ENCODE peak calls at places on chromosomes 11 and 22, in seven cellular contexts. G is astrocyte of the cerebellum; S is PC-3; Z is prostate gland; L is CD4-positive, alpha-beta T cell; T is H9; B is body of pancreas. H is an unnamed sample.

GRCh38 chr22:24002849-24003248 is 2.4 kb downstream of the GSTT4 start:
- DNase-seq in G (no peak), S (no peak), Z (no peak), L (no peak), T (no peak), B (no peak), H (no peak)

GRCh38 chr11:88709567-88709966 is 356.2 kb downstream of the GRM5 start:
- DNase-seq in G (no peak), S (peak; percentile 87), Z (no peak), L (no peak), T (no peak), B (no peak), H (no peak)

GRCh38 chr11:55106391-55106790 is 155.6 kb upstream of the TRIM48 start:
- DNase-seq in G (no peak), S (no peak), Z (no peak), L (no peak), T (no peak), B (no peak), H (no peak)

GRCh38 chr22:25754527-25755202 is 12.7 kb downstream of the MYO18B start:
- DNase-seq in G (peak; percentile 48), S (no peak), Z (no peak), L (no peak), T (no peak), B (no peak), H (no peak)

GRCh38 chr11:6351782-6352181 is 31.5 kb upstream of the CAVIN3 start:
- DNase-seq in G (no peak), S (no peak), Z (no peak), L (no peak), T (no peak), B (no peak), H (no peak)

GRCh38 chr11:134670247-134670646 is 258.2 kb upstream of the B3GAT1 start:
- DNase-seq in G (no peak), S (no peak), Z (no peak), L (no peak), T (no peak), B (no peak), H (no peak)

GRCh38 chr11:92793189-92793588 is 176.3 kb upstream of the MTNR1B start:
- DNase-seq in G (no peak), S (no peak), Z (no peak), L (no peak), T (peak; percentile 53), B (no peak), H (no peak)

GRCh38 chr11:15185021-15185420 is 70.3 kb downstream of the INSC start:
- DNase-seq in G (no peak), S (no peak), Z (no peak), L (no peak), T (no peak), B (no peak), H (no peak)

GRCh38 chr11:78801161-78801884 is 226.7 kb upstream of the NARS2 start:
- DNase-seq in G (peak; percentile 91), S (peak; percentile 99), Z (peak; percentile 87), L (no peak), T (no peak), B (peak; percentile 72), H (no peak)

GRCh38 chr22:23386822-23387580 is 193.1 kb downstream of the IGLL1 start:
- DNase-seq in G (no peak), S (no peak), Z (no peak), L (no peak), T (no peak), B (no peak), H (no peak)

GRCh38 chr11:64342869-64343739 is 3.1 kb downstream of the CCDC88B start:
- DNase-seq in G (no peak), S (no peak), Z (no peak), L (no peak), T (peak; percentile 64), B (no peak), H (no peak)

GRCh38 chr11:44475114-44475686 is 90.3 kb upstream of the CD82 start:
- DNase-seq in G (no peak), S (no peak), Z (no peak), L (no peak), T (no peak), B (no peak), H (no peak)

GRCh38 chr11:2693271-2693833 is 6.4 kb downstream of the KCNQ1OT1 start:
- DNase-seq in G (no peak), S (no peak), Z (no peak), L (no peak), T (peak; percentile 96), B (peak; percentile 8), H (no peak)

GRCh38 chr11:67355794-67356550 is 2.6 kb upstream of the POLD4 start:
- DNase-seq in G (no peak), S (no peak), Z (no peak), L (no peak), T (no peak), B (no peak), H (no peak)

GRCh38 chr11:115078461-115079438 is 400.4 kb downstream of the NXPE2 start:
- DNase-seq in G (no peak), S (no peak), Z (no peak), L (no peak), T (no peak), B (no peak), H (no peak)

GRCh38 chr22:36213596-36213995 is 12.0 kb upstream of the APOL4 start:
- DNase-seq in G (no peak), S (no peak), Z (no peak), L (no peak), T (no peak), B (no peak), H (no peak)

GRCh38 chr11:33195391-33196190 is 34.3 kb upstream of the CSTF3 start:
- DNase-seq in G (no peak), S (no peak), Z (no peak), L (no peak), T (no peak), B (no peak), H (no peak)

GRCh38 chr11:112520293-112520692 is 259.6 kb upstream of the PLET1 start:
- DNase-seq in G (no peak), S (no peak), Z (no peak), L (no peak), T (no peak), B (no peak), H (no peak)

GRCh38 chr11:121890377-121890776 is 225.6 kb downstream of the BLID start:
- DNase-seq in G (peak; percentile 98), S (peak; percentile 88), Z (no peak), L (no peak), T (no peak), B (no peak), H (no peak)

GRCh38 chr22:17562906-17563870 is at the start of gene SLC25A18:
- DNase-seq in G (no peak), S (no peak), Z (no peak), L (no peak), T (peak; percentile 61), B (peak; percentile 46), H (no peak)

GRCh38 chr11:132278801-132279574 is 908.6 kb downstream of the NTM start:
- DNase-seq in G (peak; percentile 6), S (peak; percentile 10), Z (no peak), L (no peak), T (no peak), B (no peak), H (peak; percentile 12)

GRCh38 chr11:62999649-63000048 is 14.9 kb upstream of the SLC22A6 start:
- DNase-seq in G (no peak), S (peak; percentile 24), Z (peak; percentile 32), L (no peak), T (no peak), B (peak; percentile 81), H (no peak)

GRCh38 chr22:46934172-46934745 is 171.8 kb downstream of the TBC1D22A start:
- DNase-seq in G (no peak), S (no peak), Z (no peak), L (no peak), T (no peak), B (no peak), H (no peak)

GRCh38 chr22:46933526-46933925 is 171.1 kb downstream of the TBC1D22A start:
- DNase-seq in G (no peak), S (no peak), Z (no peak), L (no peak), T (no peak), B (no peak), H (no peak)

GRCh38 chr22:46936378-46936916 is 174.0 kb downstream of the TBC1D22A start:
- DNase-seq in G (peak; percentile 36), S (no peak), Z (no peak), L (no peak), T (no peak), B (no peak), H (no peak)

GRCh38 chr22:46935506-46936377 is 173.3 kb downstream of the TBC1D22A start:
- DNase-seq in G (no peak), S (peak; percentile 2), Z (peak; percentile 19), L (no peak), T (no peak), B (no peak), H (peak; percentile 26)

GRCh38 chr22:46934746-46935491 is 172.5 kb downstream of the TBC1D22A start:
- DNase-seq in G (peak; percentile 78), S (peak; percentile 85), Z (no peak), L (no peak), T (no peak), B (peak; percentile 73), H (no peak)
- TF ChIP-seq CTCF in G (no peak), S (no peak), Z (no peak), L (no peak), T (no peak), B (no peak), H (no peak)

DNA sequence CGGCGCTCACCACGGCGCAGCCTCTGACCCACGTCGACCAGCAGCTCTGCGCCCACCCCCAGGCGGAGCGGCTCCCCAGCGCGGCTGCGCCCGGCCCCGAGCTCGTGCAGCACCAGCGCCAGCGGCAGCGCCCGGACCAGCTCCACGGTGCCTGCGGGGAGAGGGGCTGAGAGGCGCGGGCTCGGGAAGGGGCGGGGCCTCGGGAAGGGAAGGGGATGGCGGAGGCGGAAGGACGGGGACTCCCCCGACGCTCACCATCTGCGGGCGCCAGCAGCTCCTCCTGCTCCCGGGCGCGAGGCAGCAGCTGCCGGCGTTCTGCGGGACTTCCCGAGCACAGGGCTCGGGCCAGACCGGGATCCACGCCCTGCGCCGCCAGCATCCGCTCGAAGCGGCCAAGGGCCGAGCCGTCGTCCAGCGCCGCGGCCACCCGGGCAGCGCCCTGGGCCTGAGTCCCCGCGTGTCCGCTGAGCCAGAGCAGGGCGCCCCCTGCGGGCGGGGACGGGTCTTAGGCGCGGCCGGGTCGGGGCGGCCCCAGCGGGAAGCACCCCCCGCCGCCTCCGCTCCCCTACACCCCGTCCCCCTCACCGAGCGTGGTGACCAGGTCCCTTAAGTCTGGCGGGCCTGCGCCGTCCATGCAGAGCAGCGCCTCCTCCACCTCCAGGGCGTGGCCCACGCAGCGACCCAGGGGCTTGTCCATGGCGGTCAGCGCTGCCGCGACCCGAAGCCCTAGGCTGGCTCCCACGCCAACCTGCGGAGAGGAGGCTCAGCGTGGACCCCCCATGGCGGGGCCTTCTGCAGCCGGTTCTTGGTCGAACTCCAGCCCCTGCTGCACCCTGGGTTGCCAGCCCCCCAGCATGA is 822 bp upstream of the SCO2 start:
- DNase-seq in G (peak; percentile 19), S (peak; percentile 54), Z (peak; percentile 66), L (peak; percentile 61), T (peak; percentile 73), B (peak; percentile 83), H (peak; percentile 67)
- TF ChIP-seq CTCF in G (peak; percentile 34), S (peak; percentile 52), Z (peak; percentile 48), L (peak; percentile 75), T (peak; percentile 68), B (peak; percentile 27), H (peak; percentile 69)

GRCh38 chr11:102935514-102935913 is 20.0 kb downstream of the MMP13 start:
- DNase-seq in G (no peak), S (no peak), Z (no peak), L (no peak), T (no peak), B (no peak), H (no peak)
- TF ChIP-seq CTCF in G (peak; percentile 12), S (peak; percentile 48), Z (no peak), L (no peak), T (peak; percentile 34), B (no peak), H (no peak)

GRCh38 chr11:72328366-72329224 is 84.6 kb upstream of the PHOX2A start:
- DNase-seq in G (peak; percentile 31), S (peak; percentile 25), Z (no peak), L (no peak), T (no peak), B (no peak), H (no peak)
- TF ChIP-seq CTCF in G (peak; percentile 22), S (peak; percentile 28), Z (no peak), L (no peak), T (no peak), B (no peak), H (no peak)